ENCODE peak calls at places on chromosomes 5 and 9, in five cellular contexts. J is IMR-90, I is mesendoderm, B is H9, G is neuronal stem cell. E is an unnamed sample.

GRCh38 chr9:130239741-130240241 is 25.8 kb upstream of the HMCN2 start:
- DNase-seq in G (no peak), B (no peak), J (peak), I (no peak), E (no peak)

GRCh38 chr5:173823274-173823644 is 64.9 kb upstream of the CPEB4 start:
- DNase-seq in B (no peak), I (no peak), G (no peak), J (no peak), E (no peak)

GRCh38 chr5:35229076-35230042 is 928 bp downstream of the PRLR start:
- DNase-seq in G (peak), B (peak), J (no peak), I (peak), E (no peak)

GRCh38 chr9:128124873-128125574 is 2.5 kb downstream of the PTGES2 start:
- DNase-seq in G (peak), B (peak), I (peak), J (peak), E (peak)

GRCh38 chr5:111582962-111583669 is 70.8 kb upstream of the STARD4 start:
- DNase-seq in G (no peak), B (no peak), J (peak), I (peak), E (peak)

GRCh38 chr5:140108093-140109049 is 5.5 kb upstream of the PURA start:
- DNase-seq in J (no peak), I (peak), B (peak), G (no peak), E (no peak)

GRCh38 chr5:125227333-125228075 is 481.1 kb upstream of the ZNF608 start:
- DNase-seq in J (peak), G (peak), I (peak), B (peak), E (peak)

GRCh38 chr5:162488077-162488476 is 420.5 kb downstream of the GABRG2 start:
- DNase-seq in G (no peak), I (no peak), B (no peak), J (no peak), E (no peak)

GRCh38 chr5:78887384-78888118 is 97.6 kb downstream of the ARSB start:
- DNase-seq in G (no peak), B (no peak), J (peak), I (no peak), E (no peak)

GRCh38 chr9:128153947-128154695 is 4.9 kb downstream of the LCN2 start:
- DNase-seq in B (no peak), G (no peak), J (no peak), I (no peak), E (no peak)

GRCh38 chr9:109771796-109772525 is 8.0 kb upstream of the PALM2AKAP2 start:
- DNase-seq in J (peak), I (peak), G (no peak), B (no peak), E (peak)

GRCh38 chr9:70403166-70403565 is 11.3 kb downstream of the KLF9 start:
- DNase-seq in I (no peak), B (no peak), G (no peak), J (no peak), E (peak)

GRCh38 chr5:91207248-91207647 is 175.9 kb downstream of the ARRDC3 start:
- DNase-seq in J (peak), I (no peak), G (no peak), B (no peak), E (no peak)

GRCh38 chr5:172050070-172050469 is 43.6 kb upstream of the FBXW11 start:
- DNase-seq in G (no peak), B (no peak), I (no peak), J (no peak), E (no peak)

GRCh38 chr5:93675458-93676450 is 65.6 kb downstream of the POU5F2 start:
- DNase-seq in G (no peak), B (no peak), J (peak), I (no peak), E (peak)

GRCh38 chr9:92468206-92468605 is 14.1 kb downstream of the ASPN start:
- DNase-seq in G (no peak), B (no peak), J (peak), I (no peak), E (peak)

GRCh38 chr5:67395790-67396418 is 199.3 kb upstream of the CD180 start:
- DNase-seq in J (no peak), I (no peak), B (no peak), G (no peak), E (no peak)

GRCh38 chr5:140725799-140726471 is 25.7 kb downstream of the ZMAT2 start:
- DNase-seq in G (peak), J (peak), B (peak), I (peak), E (peak)

GRCh38 chr5:35151151-35151920 is 79.0 kb downstream of the PRLR start:
- DNase-seq in J (peak), G (no peak), I (peak), B (no peak), E (peak)

GRCh38 chr9:132878695-132879064 is at the start of gene SPACA9:
- DNase-seq in I (peak), G (peak), J (peak), B (peak), E (peak)

GRCh38 chr5:175471628-175472027 is 6.7 kb upstream of the SFXN1 start:
- DNase-seq in I (no peak), J (no peak), B (no peak), G (no peak), E (no peak)

GRCh38 chr5:9042241-9042640 is 503.6 kb downstream of the SEMA5A start:
- DNase-seq in G (no peak), I (no peak), J (no peak), B (no peak), E (no peak)

GRCh38 chr9:87236546-87236945 is 261.1 kb upstream of the DAPK1 start:
- DNase-seq in B (no peak), I (no peak), G (no peak), J (peak), E (no peak)

GRCh38 chr5:157275403-157275802 is 9.5 kb downstream of the CYFIP2 start:
- DNase-seq in J (no peak), B (no peak), I (no peak), G (no peak), E (no peak)

GRCh38 chr5:142860291-142860690 is 90.1 kb downstream of the ARHGAP26 start:
- DNase-seq in B (no peak), J (no peak), G (no peak), I (no peak), E (no peak)

GRCh38 chr5:171757853-171758535 is 27.6 kb upstream of the SMIM23 start:
- DNase-seq in I (no peak), J (peak), B (no peak), G (no peak), E (peak)

GRCh38 chr5:95843733-95844223 is 21.3 kb upstream of the GLRX start:
- DNase-seq in I (no peak), J (no peak), B (no peak), G (no peak), E (peak)

GRCh38 chr5:157574456-157575095 is 999 bp downstream of the ADAM19 start:
- DNase-seq in G (no peak), J (peak), I (peak), B (no peak), E (peak)

GRCh38 chr5:16568875-16569580 is 47.8 kb downstream of the RETREG1 start:
- DNase-seq in B (no peak), J (no peak), I (no peak), G (no peak), E (no peak)

GRCh38 chr5:28523416-28523815 is 1485.0 kb upstream of the CDH9 start:
- DNase-seq in I (no peak), B (no peak), J (no peak), G (no peak), E (no peak)

GRCh38 chr5:119274767-119275130 is 81.1 kb upstream of the TNFAIP8 start:
- DNase-seq in B (no peak), I (peak), J (peak), G (no peak), E (peak)

GRCh38 chr5:34695275-34696032 is 39.3 kb downstream of the RAI14 start:
- DNase-seq in J (no peak), G (no peak), B (no peak), I (no peak), E (peak)

GRCh38 chr9:38195737-38196161 is 126.7 kb upstream of the SHB start:
- DNase-seq in B (no peak), G (no peak), I (no peak), J (no peak), E (peak)

GRCh38 chr5:168883253-168883880 is 304.2 kb upstream of the PANK3 start:
- DNase-seq in J (no peak), B (peak), I (peak), G (no peak), E (no peak)

GRCh38 chr5:112918679-112919078 is 3.3 kb downstream of the REEP5 start:
- DNase-seq in J (peak), G (no peak), I (no peak), B (no peak), E (peak)

GRCh38 chr5:112923148-112923917 is 1.3 kb upstream of the REEP5 start:
- DNase-seq in G (no peak), J (no peak), B (peak), I (peak), E (no peak)

GRCh38 chr5:112923988-112924387 is 2.0 kb upstream of the REEP5 start:
- DNase-seq in J (no peak), G (no peak), I (no peak), B (no peak), E (no peak)

GRCh38 chr5:112921833-112922817 is at the start of gene REEP5:
- DNase-seq in B (peak), J (peak), G (peak), I (peak), E (peak)

GRCh38 chr5:112921031-112921832 is 795 bp downstream of the REEP5 start:
- DNase-seq in B (peak), I (peak), J (peak), G (peak), E (peak)
- H2BK15ac ChIP-seq in B (no peak), I (no peak), J (peak), G (peak), E (no peak)

GRCh38 chr5:148483750-148484149 is 100.0 kb downstream of the FBXO38 start:
- DNase-seq in J (no peak), I (no peak), B (no peak), G (no peak), E (no peak)
- H2BK15ac ChIP-seq in J (no peak), I (no peak), B (no peak), G (no peak), E (no peak)

GRCh38 chr5:1099931-1100651 is 11.8 kb downstream of the SLC12A7 start:
- DNase-seq in B (no peak), J (peak), I (peak), G (no peak), E (peak)

GRCh38 chr5:1103093-1103492 is 8.8 kb downstream of the SLC12A7 start:
- DNase-seq in J (peak), I (no peak), G (no peak), B (no peak), E (peak)

GRCh38 chr5:1100652-1101574 is 10.9 kb downstream of the SLC12A7 start:
- DNase-seq in G (no peak), B (no peak), I (peak), J (no peak), E (no peak)

GRCh38 chr5:1103505-1104326 is 8.1 kb downstream of the SLC12A7 start:
- DNase-seq in I (no peak), B (no peak), G (no peak), J (no peak), E (no peak)

GRCh38 chr5:1101991-1102713 is 9.7 kb downstream of the SLC12A7 start:
- DNase-seq in J (peak), B (no peak), G (peak), I (peak), E (peak)
- H2BK15ac ChIP-seq in J (no peak), B (no peak), G (peak), I (no peak), E (no peak)

DNA sequence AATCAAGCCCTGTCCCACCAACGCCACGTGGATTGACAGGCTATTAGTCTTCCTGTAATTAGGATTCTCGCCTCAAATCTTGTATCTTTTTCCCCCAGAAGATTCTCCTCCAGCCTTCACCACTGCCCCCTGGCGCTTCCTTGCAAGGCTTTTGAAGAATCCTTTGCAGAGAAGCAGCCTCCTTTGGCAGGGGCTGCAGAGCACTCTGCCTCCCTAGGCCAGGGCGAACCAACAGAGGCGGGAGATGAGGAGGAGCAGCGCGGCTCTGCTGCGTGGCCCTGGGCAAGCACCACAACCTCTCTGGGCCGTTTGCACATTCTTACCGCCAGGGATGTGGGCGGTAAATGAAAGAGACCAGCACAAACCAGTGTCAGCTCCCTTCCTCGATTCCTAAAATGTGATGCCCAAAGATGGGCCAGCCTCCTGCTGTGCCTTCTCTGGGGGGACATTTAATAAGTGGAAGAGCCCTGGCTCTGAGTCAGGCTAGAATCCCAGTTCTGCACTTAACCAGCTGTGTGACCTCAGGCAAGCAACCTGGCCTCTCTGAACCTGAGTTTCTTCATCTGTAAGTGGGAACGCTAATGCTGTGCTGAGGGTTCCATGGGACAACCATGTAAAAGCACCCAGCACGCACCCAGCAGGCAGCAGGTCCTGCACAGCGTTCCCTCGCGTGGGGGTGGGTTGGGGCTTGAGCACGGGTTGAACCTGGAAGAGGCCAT is 128.6 kb downstream of the KCNIP1 start:
- DNase-seq in J (no peak), I (peak), G (no peak), B (peak), E (peak)
- H2BK15ac ChIP-seq in J (no peak), I (no peak), G (no peak), B (no peak), E (no peak)

GRCh38 chr9:112332977-112333638 is at the start of gene PTBP3:
- DNase-seq in B (peak), I (peak), J (peak), G (peak), E (peak)

GRCh38 chr9:112332272-112332671 is 1.1 kb downstream of the PTBP3 start:
- DNase-seq in J (no peak), I (no peak), B (no peak), G (no peak), E (peak)

GRCh38 chr9:112334319-112334828 is 955 bp upstream of the PTBP3 start:
- DNase-seq in B (no peak), J (peak), I (no peak), G (no peak), E (peak)

GRCh38 chr9:112332674-112332976 is 794 bp downstream of the PTBP3 start:
- DNase-seq in B (no peak), I (no peak), G (no peak), J (no peak), E (no peak)

DNA sequence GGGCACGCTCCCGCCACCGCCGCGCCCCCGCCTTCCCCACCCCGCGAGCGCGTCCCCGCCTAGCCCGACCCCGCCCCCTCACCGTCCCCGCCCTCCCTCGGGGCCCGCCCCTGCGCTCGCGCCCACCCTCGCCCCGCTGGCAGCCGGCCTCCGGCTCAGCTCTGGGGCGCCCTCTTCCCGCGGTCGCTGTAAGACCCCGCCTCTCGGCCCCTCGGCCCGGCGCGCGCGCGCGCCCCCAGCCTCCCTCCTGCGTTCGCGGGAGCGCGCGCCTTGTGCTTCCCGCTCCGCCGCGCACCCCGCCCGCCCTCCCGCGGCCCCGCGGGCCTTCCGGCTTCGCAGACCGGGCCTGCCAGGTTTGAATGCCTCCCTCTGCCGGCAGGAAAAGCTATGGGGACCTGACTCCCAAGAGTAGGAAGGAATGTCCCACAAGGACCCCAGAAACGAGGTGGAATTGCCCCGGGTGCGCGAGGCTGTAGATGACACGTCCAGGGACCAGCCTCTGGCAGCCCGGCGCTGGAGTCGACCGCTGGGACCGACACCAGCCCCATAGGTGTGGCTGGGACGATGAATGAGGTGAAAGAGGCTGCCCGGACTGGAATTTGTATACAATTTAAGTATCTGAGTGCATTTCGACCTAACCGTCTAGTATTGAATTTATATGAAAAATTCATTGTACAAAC is 360 bp upstream of the PTBP3 start:
- DNase-seq in J (peak), I (peak), G (peak), B (peak), E (peak)
- H2BK15ac ChIP-seq in J (peak), I (no peak), G (no peak), B (no peak), E (no peak)